ENCODE peak calls at places on chromosomes 16 and 17, in six cellular contexts. W, Z, H, Y, K and P are unnamed samples.

GRCh38 chr17:72467841-72468653 is 347.2 kb downstream of the SOX9 start:
- DNase-seq in W (no peak), Z (peak), H (peak), Y (no peak), K (no peak), P (no peak)

GRCh38 chr17:75721463-75722011 is 278 bp downstream of the ITGB4 start:
- DNase-seq in W (no peak), Z (no peak), H (no peak), Y (no peak), K (peak), P (no peak)

GRCh38 chr17:42564815-42565522 is 1.9 kb upstream of the MLX start:
- DNase-seq in W (no peak), Z (no peak), H (no peak), Y (no peak), K (no peak), P (no peak)

GRCh38 chr16:52123063-52123839 is 423.7 kb downstream of the TOX3 start:
- DNase-seq in W (no peak), Z (no peak), H (no peak), Y (no peak), K (no peak), P (no peak)

GRCh38 chr16:72107371-72107770 is 13.7 kb downstream of the DHX38 start:
- DNase-seq in W (no peak), Z (no peak), H (no peak), Y (no peak), K (no peak), P (no peak)

GRCh38 chr17:61458000-61458399 is 5.8 kb downstream of the TBX4 start:
- DNase-seq in W (no peak), Z (no peak), H (no peak), Y (no peak), K (no peak), P (no peak)

GRCh38 chr17:37557482-37557881 is 51.7 kb downstream of the SYNRG start:
- DNase-seq in W (no peak), Z (no peak), H (no peak), Y (no peak), K (no peak), P (no peak)

GRCh38 chr16:920722-921121 is 50.1 kb downstream of the LMF1 start:
- DNase-seq in W (no peak), Z (peak), H (no peak), Y (no peak), K (peak), P (peak)

GRCh38 chr16:27179500-27180072 is 23.7 kb upstream of the KDM8 start:
- DNase-seq in W (peak), Z (peak), H (peak), Y (peak), K (peak), P (peak)

GRCh38 chr17:9456265-9456664 is 119.4 kb downstream of the STX8 start:
- DNase-seq in W (no peak), Z (no peak), H (no peak), Y (no peak), K (no peak), P (no peak)